ENCODE peak calls at places on chromosomes 13 and 19, in eight cellular contexts. U, Z, E, X, N, S, H and P are unnamed samples.

GRCh38 chr13:40351537-40352384 is 314.7 kb downstream of the FOXO1 start:
- DNase-seq in Z (no peak), E (no peak), N (no peak), S (no peak), U (no peak), H (no peak), X (no peak), P (no peak)

GRCh38 chr19:33535176-33535575 is 13.6 kb upstream of the PEPD start:
- DNase-seq in E (no peak), N (no peak), H (no peak), Z (peak), U (no peak), S (no peak), X (no peak), P (no peak)

GRCh38 chr13:26497991-26498423 is 59.5 kb upstream of the WASF3 start:
- DNase-seq in N (no peak), U (no peak), S (no peak), E (no peak), Z (peak), X (no peak), H (no peak), P (no peak)

GRCh38 chr13:80979035-80979641 is 638.2 kb upstream of the SPRY2 start:
- DNase-seq in Z (peak), E (peak), X (no peak), S (peak), N (peak), H (no peak), U (peak), P (no peak)

GRCh38 chr19:50679177-50680125 is 30.2 kb downstream of the C19orf81 start:
- DNase-seq in E (peak), S (peak), N (peak), H (peak), U (peak), X (peak), Z (peak), P (no peak)

GRCh38 chr13:45928843-45929242 is 77.3 kb upstream of the SIAH3 start:
- DNase-seq in H (no peak), X (no peak), U (no peak), Z (peak), N (peak), S (no peak), E (no peak), P (no peak)

GRCh38 chr13:62407871-62408270 is 992.2 kb upstream of the PCDH20 start:
- DNase-seq in U (no peak), S (no peak), H (no peak), N (no peak), E (no peak), Z (no peak), X (no peak), P (no peak)

GRCh38 chr13:110268576-110269185 is 38.3 kb downstream of the COL4A1 start:
- DNase-seq in E (no peak), U (no peak), X (no peak), S (no peak), H (no peak), N (no peak), Z (no peak), P (no peak)

GRCh38 chr13:93116809-93117208 is 109.8 kb upstream of the GPC6 start:
- DNase-seq in E (no peak), S (no peak), U (no peak), X (no peak), Z (no peak), N (no peak), H (no peak), P (no peak)